ENCODE peak calls at places on chromosomes 11 and 22, in five cellular contexts. G is K562, J is endothelial cell of umbilical vein, D is HepG2, Z is A549. U is an unnamed sample.

GRCh38 chr11:113778111-113778910 is 1.3 kb upstream of the CLDN25 start:
- DNase-seq in D (peak; percentile 40), J (peak; percentile 65), Z (no peak), G (no peak), U (peak; percentile 7)

GRCh38 chr11:38169286-38169685 is 1571.2 kb upstream of the RAG2 start:
- DNase-seq in D (peak; percentile 68), Z (no peak), J (peak; percentile 44), G (no peak), U (no peak)

GRCh38 chr11:12577746-12578644 is 96.2 kb upstream of the TEAD1 start:
- DNase-seq in D (no peak), G (peak; percentile 82), Z (peak; percentile 26), J (no peak), U (no peak)

GRCh38 chr11:29024386-29024785 is 916.2 kb downstream of the METTL15 start:
- DNase-seq in G (no peak), D (no peak), J (no peak), Z (no peak), U (no peak)

GRCh38 chr22:35051034-35051535 is 14.9 kb upstream of the ISX start:
- DNase-seq in Z (no peak), D (no peak), G (no peak), J (no peak), U (no peak)

GRCh38 chr11:110433393-110434333 is 3.9 kb downstream of the FDX1 start:
- DNase-seq in D (peak; percentile 6), G (no peak), Z (peak; percentile 16), J (peak; percentile 47), U (peak; percentile 47)

GRCh38 chr11:607971-608659 is 7.6 kb downstream of the IRF7 start:
- DNase-seq in G (no peak), D (no peak), J (no peak), Z (no peak), U (no peak)

GRCh38 chr22:21816787-21817496 is 50.5 kb downstream of the MAPK1 start:
- DNase-seq in Z (peak; percentile 61), D (no peak), J (peak; percentile 95), G (peak; percentile 87), U (peak; percentile 94)

GRCh38 chr22:39502109-39502788 is at the start of gene MIEF1:
- DNase-seq in G (peak; percentile 97), J (peak; percentile 96), D (peak; percentile 96), Z (peak; percentile 95), U (peak; percentile 97)

GRCh38 chr11:100866453-100866852 is 179.4 kb downstream of the ARHGAP42 start:
- DNase-seq in G (no peak), D (no peak), Z (no peak), J (no peak), U (peak; percentile 38)

GRCh38 chr11:85028329-85029101 is 598.6 kb downstream of the DLG2 start:
- DNase-seq in Z (no peak), J (no peak), G (no peak), D (no peak), U (no peak)

GRCh38 chr11:1757861-1758610 is 5.7 kb downstream of the CTSD start:
- DNase-seq in Z (no peak), D (no peak), J (no peak), G (no peak), U (peak; percentile 86)

GRCh38 chr11:118437046-118437735 is 899 bp downstream of the KMT2A start:
- DNase-seq in Z (peak; percentile 28), G (peak; percentile 94), J (peak; percentile 34), D (peak; percentile 10), U (peak; percentile 54)

GRCh38 chr11:68784653-68785052 is 33.3 kb upstream of the TESMIN start:
- DNase-seq in Z (no peak), J (no peak), D (no peak), G (no peak), U (no peak)

DNA sequence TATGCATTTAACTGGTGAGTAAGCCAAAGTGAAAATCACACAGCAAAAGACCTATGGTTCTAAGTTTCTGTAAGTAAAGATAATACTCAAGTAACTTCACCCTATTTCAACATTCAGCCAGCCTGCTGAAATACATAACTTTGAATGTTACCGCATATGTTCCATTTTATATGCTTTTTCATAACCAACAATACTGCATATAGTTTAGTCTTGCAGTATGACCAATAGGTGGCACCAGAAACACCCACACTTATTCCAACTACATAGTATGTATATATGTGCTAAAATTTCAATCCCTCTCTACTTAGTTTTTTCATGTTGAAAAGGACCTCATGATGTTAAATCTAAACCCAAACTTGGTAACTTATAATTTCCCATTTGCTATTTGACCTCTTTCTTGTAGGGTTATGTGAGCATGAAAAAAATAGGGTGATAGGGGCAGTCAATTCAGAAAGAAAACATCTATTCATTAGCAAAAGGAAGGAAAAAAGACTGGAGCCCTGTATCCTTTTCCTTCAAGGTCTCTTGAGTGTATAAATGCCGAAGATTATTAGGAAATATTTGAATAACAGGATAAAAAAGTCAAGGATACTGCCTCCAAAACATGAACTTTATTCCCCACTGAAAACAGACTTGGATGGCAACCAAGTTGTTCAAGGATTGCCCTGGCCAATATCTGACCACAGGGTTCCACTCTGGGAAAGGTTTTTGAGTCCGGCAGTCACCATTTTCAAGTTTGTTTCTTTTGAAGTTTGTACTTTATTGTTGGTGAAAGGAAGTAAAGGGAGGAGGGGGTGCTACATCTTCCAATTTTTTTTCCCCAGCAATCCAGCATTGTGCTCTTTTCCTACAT is 23.8 kb upstream of the FZD4 start:
- DNase-seq in Z (peak; percentile 56), G (peak; percentile 66), D (no peak), J (peak; percentile 82), U (peak; percentile 64)
- TF ChIP-seq CTCF in Z (peak; percentile 69), G (peak; percentile 78), D (peak; percentile 58), J (peak; percentile 52), U (peak; percentile 62)

GRCh38 chr22:50226224-50227165 is 18.3 kb downstream of the TUBGCP6 start:
- DNase-seq in Z (no peak), D (no peak), G (no peak), J (no peak), U (no peak)

GRCh38 chr22:50225200-50225969 is 19.4 kb downstream of the TUBGCP6 start:
- DNase-seq in G (no peak), Z (no peak), D (peak; percentile 44), J (no peak), U (no peak)

GRCh38 chr22:50221410-50222300 is 20.8 kb downstream of the SELENOO start:
- DNase-seq in G (no peak), J (no peak), Z (no peak), D (no peak), U (no peak)

GRCh38 chr22:50222508-50222907 is 21.7 kb downstream of the SELENOO start:
- DNase-seq in G (no peak), J (no peak), D (no peak), Z (no peak), U (no peak)

DNA sequence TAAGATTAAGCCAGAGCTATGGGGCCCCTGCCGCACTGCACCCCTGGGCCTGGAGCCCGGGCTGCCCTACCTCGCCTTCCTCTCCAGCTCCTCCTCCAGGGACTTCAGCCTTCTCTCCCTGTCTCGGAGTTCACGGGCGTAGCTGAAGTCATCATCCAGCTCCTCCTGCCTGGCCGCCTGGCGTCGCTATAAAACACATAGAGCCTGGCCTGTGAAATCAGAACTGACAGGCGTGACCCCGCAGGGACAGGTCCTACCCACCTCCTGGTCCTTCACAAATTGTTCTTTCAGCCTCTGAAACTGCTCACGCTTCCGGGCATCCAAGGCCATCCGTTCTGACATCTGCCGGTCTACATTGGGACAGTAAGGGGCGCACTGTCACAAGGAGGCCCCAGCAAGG is 20.8 kb downstream of the TUBGCP6 start:
- DNase-seq in J (no peak), D (no peak), Z (no peak), G (no peak), U (no peak)
- TF ChIP-seq MYC in J (no peak), D (no peak), Z (no peak), G (no peak), U (no peak)

DNA sequence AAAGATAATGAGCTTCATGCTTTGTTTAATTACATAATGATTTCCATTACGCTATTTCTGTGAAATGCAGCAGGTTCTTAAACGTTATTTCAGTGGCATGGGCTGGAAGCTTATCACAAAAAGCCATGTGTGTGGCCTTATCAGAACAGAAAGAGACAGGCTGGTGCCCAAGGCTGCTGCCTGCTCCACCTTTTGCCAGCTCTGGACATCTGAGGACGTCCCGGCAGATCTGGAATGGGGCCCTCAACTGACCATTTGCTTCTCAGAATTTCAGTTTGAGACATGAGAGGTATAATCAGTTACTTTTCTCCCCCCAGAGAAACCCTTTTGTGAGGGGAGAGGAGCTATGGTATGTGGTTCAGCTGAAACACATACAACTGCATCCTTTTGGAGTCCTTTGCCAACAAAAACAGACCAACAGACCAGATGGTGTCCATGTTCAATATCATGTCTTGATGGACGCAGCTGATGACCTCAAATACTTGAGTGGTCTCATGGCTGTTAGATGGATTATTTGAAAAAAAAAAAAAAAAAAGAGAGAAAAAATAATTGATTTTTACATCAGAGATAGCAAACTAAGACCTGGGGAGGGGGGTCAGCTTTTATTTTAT is 8.6 kb downstream of the CDPF1 start:
- DNase-seq in Z (no peak), G (peak; percentile 52), J (no peak), D (no peak), U (no peak)
- TF ChIP-seq CTCF in Z (no peak), G (no peak), J (no peak), D (no peak), U (no peak)

DNA sequence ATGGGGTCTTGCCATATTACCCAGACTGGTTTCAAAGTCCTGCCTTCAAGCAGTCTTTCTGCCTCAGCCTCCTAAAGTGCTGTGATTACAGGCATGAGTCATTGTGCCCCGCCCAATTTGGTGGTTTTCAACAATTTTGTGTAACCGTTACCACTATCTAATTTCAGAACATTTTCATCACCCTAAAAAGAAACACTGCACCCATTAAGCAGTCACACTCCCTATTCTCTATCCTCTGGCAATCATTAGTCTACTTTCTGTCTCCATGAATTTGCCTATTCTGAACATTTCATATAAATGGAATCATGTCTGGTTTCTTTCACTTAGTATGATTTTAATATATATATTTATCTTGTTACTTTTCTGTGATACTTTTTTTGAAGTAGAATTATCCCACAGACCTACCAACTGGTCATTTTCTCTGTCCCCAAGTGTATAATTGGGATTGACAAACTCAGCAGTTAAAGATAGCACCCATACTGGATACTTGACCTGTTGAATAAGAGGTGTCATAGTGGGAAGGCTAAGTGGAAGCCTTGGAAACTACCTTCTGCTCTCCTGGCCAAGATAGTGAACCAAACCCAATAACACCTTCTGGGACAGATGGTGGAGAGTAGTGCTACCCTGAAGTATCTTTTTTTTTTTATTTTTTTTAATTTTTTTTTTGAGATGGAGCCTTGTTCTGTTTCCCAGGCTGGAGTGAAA is 64.8 kb downstream of the STIM1 start:
- DNase-seq in J (no peak), D (no peak), G (peak; percentile 82), Z (peak; percentile 19), U (peak; percentile 86)
- TF ChIP-seq MYC in J (no peak), D (no peak), G (peak; percentile 38), Z (no peak), U (no peak)

GRCh38 chr11:36459046-36459445 is 51.0 kb downstream of the TRAF6 start:
- DNase-seq in D (no peak), Z (no peak), J (no peak), G (no peak), U (no peak)
- TF ChIP-seq CTCF in D (no peak), Z (no peak), J (no peak), G (no peak), U (no peak)

GRCh38 chr11:73157141-73158010 is 15.3 kb upstream of the FCHSD2 start:
- DNase-seq in G (no peak), J (no peak), Z (no peak), D (peak; percentile 59), U (peak; percentile 94)
- TF ChIP-seq MYC in G (no peak), J (no peak), Z (no peak), D (no peak), U (peak; percentile 75)

GRCh38 chr11:15699978-15700377 is 585.3 kb downstream of the INSC start:
- DNase-seq in Z (no peak), G (peak; percentile 11), J (no peak), D (no peak), U (no peak)
- TF ChIP-seq CTCF in Z (no peak), G (no peak), J (no peak), D (no peak), U (no peak)

U was measured in NB4.